ENCODE peak calls at places on chromosomes 13 and 19, in nine cellular contexts. X is right atrium auricular region; M is A549; W is cardiac muscle cell; N is ascending aorta; O is H9; H is stomach; K is adrenal gland; A is CD8-positive, alpha-beta T cell. J is an unnamed sample.

GRCh38 chr19:43476606-43477005 is 11.2 kb upstream of the LYPD3 start:
- DNase-seq in X (no peak), M (no peak), N (no peak), W (peak; percentile 84), A (no peak), H (no peak), O (no peak), K (no peak), J (no peak)

GRCh38 chr13:113916330-113916815 is 52.5 kb upstream of the GAS6 start:
- DNase-seq in H (no peak), N (no peak), K (peak; percentile 2), M (peak; percentile 12), O (peak; percentile 12), W (peak; percentile 38), A (no peak), X (peak; percentile 16), J (peak; percentile 75)

GRCh38 chr13:106105153-106105552 is 430.3 kb downstream of the EFNB2 start:
- DNase-seq in H (no peak), K (no peak), O (no peak), W (no peak), A (no peak), X (no peak), M (no peak), N (no peak), J (peak; percentile 61)

GRCh38 chr13:97855570-97855970 is 97.9 kb upstream of the IPO5 start:
- DNase-seq in H (no peak), M (peak; percentile 65), A (no peak), O (peak; percentile 46), K (peak; percentile 47), X (no peak), N (no peak), W (peak; percentile 92), J (peak; percentile 49)

GRCh38 chr13:110475550-110476219 is 85.8 kb downstream of the RAB20 start:
- DNase-seq in K (no peak), H (no peak), N (no peak), M (no peak), X (no peak), W (no peak), O (no peak), A (no peak), J (no peak)

GRCh38 chr13:47463726-47464125 is 537.3 kb downstream of the SUCLA2 start:
- DNase-seq in H (no peak), M (no peak), W (peak; percentile 63), N (no peak), A (no peak), X (no peak), K (no peak), O (peak; percentile 53), J (no peak)

GRCh38 chr13:105336706-105337582 is 1198.5 kb downstream of the EFNB2 start:
- DNase-seq in W (peak; percentile 31), M (no peak), N (no peak), K (no peak), X (no peak), A (no peak), O (no peak), H (no peak), J (no peak)

GRCh38 chr19:13012690-13013608 is 17.7 kb downstream of the NFIX start:
- DNase-seq in N (no peak), O (peak; percentile 58), H (no peak), W (peak; percentile 66), M (no peak), X (peak; percentile 84), K (peak; percentile 67), A (peak; percentile 36), J (no peak)

GRCh38 chr19:52190679-52191293 is 934 bp downstream of the PPP2R1A start:
- DNase-seq in K (no peak), W (peak; percentile 58), N (no peak), M (peak; percentile 51), A (peak; percentile 28), X (peak; percentile 62), O (no peak), H (peak; percentile 29), J (no peak)

GRCh38 chr13:93220073-93220472 is 6.5 kb upstream of the GPC6 start:
- DNase-seq in W (no peak), K (no peak), N (no peak), O (no peak), M (no peak), H (no peak), A (no peak), X (no peak), J (no peak)

GRCh38 chr19:4232614-4233281 is 3.4 kb downstream of the EBI3 start:
- DNase-seq in X (no peak), N (no peak), H (no peak), K (no peak), A (no peak), M (no peak), O (no peak), W (no peak), J (no peak)

GRCh38 chr19:56639217-56639616 is 3.7 kb upstream of the SMIM17 start:
- DNase-seq in M (no peak), N (no peak), X (no peak), H (no peak), O (no peak), A (no peak), W (peak; percentile 8), K (no peak), J (no peak)

GRCh38 chr13:50404769-50405168 is 389.5 kb downstream of the KCNRG start:
- DNase-seq in W (no peak), M (no peak), X (no peak), H (no peak), O (no peak), K (no peak), A (no peak), N (no peak), J (no peak)

GRCh38 chr19:1715540-1715939 is 37.8 kb upstream of the ONECUT3 start:
- DNase-seq in H (no peak), W (no peak), A (no peak), M (no peak), X (no peak), O (no peak), K (no peak), N (no peak), J (no peak)
- TF ChIP-seq CTCF in H (no peak), W (no peak), A (no peak), M (no peak), X (no peak), O (no peak), K (no peak), N (no peak), J (no peak)

GRCh38 chr13:112892759-112893569 is 76.0 kb upstream of the MCF2L start:
- DNase-seq in O (no peak), A (no peak), H (peak; percentile 61), K (no peak), W (no peak), X (no peak), N (no peak), M (no peak), J (no peak)

GRCh38 chr13:112888238-112889111 is 80.5 kb upstream of the MCF2L start:
- DNase-seq in W (no peak), K (no peak), N (no peak), X (no peak), H (no peak), M (no peak), A (no peak), O (no peak), J (no peak)

GRCh38 chr13:112889351-112890290 is 79.4 kb upstream of the MCF2L start:
- DNase-seq in X (no peak), W (no peak), K (no peak), N (no peak), H (no peak), M (no peak), A (no peak), O (no peak), J (no peak)

GRCh38 chr13:112891477-112892401 is 77.3 kb upstream of the MCF2L start:
- DNase-seq in O (peak; percentile 63), H (peak; percentile 40), A (peak; percentile 7), W (no peak), N (no peak), K (no peak), X (no peak), M (no peak), J (no peak)

GRCh38 chr13:112890316-112891131 is 78.5 kb upstream of the MCF2L start:
- DNase-seq in N (no peak), A (no peak), H (no peak), K (no peak), M (no peak), O (no peak), X (no peak), W (no peak), J (no peak)
- H3K27ac ChIP-seq in N (no peak overlapping the region), A (no peak overlapping the region), H (no peak overlapping the region), K (no peak overlapping the region), M (no peak overlapping the region), O (no peak overlapping the region), X (no peak overlapping the region), W (no peak overlapping the region), J (no peak overlapping the region)

GRCh38 chr19:38706792-38707511 is 37.3 kb downstream of the CAPN12 start:
- DNase-seq in N (no peak), K (no peak), W (no peak), O (peak; percentile 48), A (no peak), X (no peak), H (no peak), M (no peak), J (no peak)

GRCh38 chr19:38705197-38706019 is 38.9 kb downstream of the CAPN12 start:
- DNase-seq in N (no peak), K (no peak), X (peak; percentile 73), O (no peak), H (no peak), W (no peak), A (no peak), M (no peak), J (no peak)

GRCh38 chr19:38709119-38709518 is 35.2 kb downstream of the CAPN12 start:
- DNase-seq in M (no peak), A (no peak), X (no peak), N (no peak), K (no peak), W (no peak), H (no peak), O (no peak), J (no peak)

GRCh38 chr19:38708413-38709024 is 35.8 kb downstream of the CAPN12 start:
- DNase-seq in W (no peak), N (no peak), A (no peak), K (no peak), X (no peak), H (no peak), O (no peak), M (no peak), J (no peak)

DNA sequence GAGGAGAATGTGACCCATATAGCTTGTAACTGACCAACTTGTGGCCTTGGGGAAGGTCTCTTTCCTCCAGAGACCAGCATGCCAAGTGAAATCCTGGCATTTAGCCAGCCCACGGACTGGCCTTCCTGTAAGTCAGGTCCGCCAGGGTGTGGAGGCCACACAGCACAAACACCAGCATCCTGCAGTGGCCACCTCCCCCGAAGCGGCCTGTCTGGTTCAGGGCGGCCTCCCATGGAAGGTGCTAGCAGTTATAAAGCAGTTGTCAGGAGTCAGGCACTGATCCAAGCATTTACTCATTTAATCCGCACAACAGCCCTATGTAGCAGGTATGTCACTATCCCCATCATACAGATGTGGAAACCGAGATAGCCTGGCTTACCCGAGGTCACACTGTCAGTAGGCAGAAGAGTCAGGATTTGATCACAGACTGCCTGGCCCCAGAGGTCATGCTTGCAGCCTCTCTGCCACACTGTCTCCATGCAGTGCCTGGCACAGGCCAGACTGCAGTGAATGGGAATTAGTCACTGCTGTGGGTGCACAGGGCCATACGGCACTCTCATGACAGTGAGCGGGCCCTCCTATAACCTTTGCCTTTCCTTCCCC is 36.7 kb downstream of the CAPN12 start:
- DNase-seq in A (no peak), W (peak; percentile 61), M (no peak), O (no peak), X (peak; percentile 82), N (no peak), H (peak; percentile 94), K (peak; percentile 67), J (no peak)
- H3K4me1 ChIP-seq in A (no peaks in the 10 kb centered on the region), W (no peaks in the 10 kb centered on the region), M (peaks cover 83% of the 10 kb centered on the region), O (no peaks in the 10 kb centered on the region), X (peaks cover 3% of the 10 kb centered on the region), N (peaks cover 71% of the 10 kb centered on the region), H (peaks cover 96% of the 10 kb centered on the region), K (peaks cover 78% of the 10 kb centered on the region), J (no peaks in the 10 kb centered on the region)

GRCh38 chr19:19663292-19664120 is at the start of gene ATP13A1:
- DNase-seq in X (peak; percentile 97), N (peak; percentile 87), O (peak; percentile 95), M (peak; percentile 95), W (peak; percentile 99), K (peak; percentile 93), H (peak; percentile 96), A (peak; percentile 96), J (peak; percentile 96)
- TF ChIP-seq CTCF in X (peak; percentile 38), N (no peak), O (no peak), M (peak; percentile 11), W (no peak), K (no peak), H (no peak), A (peak; percentile 34), J (peak; percentile 51)